ENCODE peak calls at places on chromosomes 5 and 9, in four cellular contexts. B is NCI-H774, G is A549, H is mammary epithelial cell. S is an unnamed sample.

GRCh38 chr9:124284940-124285441 is 27.2 kb downstream of the NEK6 start:
- DNase-seq in H (no peak), B (no peak), G (no peak), S (peak)

GRCh38 chr5:175467983-175468698 is 10.2 kb upstream of the SFXN1 start:
- DNase-seq in B (no peak), G (no peak), H (no peak), S (no peak)

GRCh38 chr9:115466784-115467183 is 348.8 kb upstream of the TNC start:
- DNase-seq in H (no peak), B (no peak), G (no peak), S (no peak)

GRCh38 chr5:35212006-35212982 is 18.0 kb downstream of the PRLR start:
- DNase-seq in H (no peak), B (no peak), G (no peak), S (no peak)

GRCh38 chr5:150559088-150559487 is 51.2 kb downstream of the NDST1 start:
- DNase-seq in G (no peak), H (no peak), B (no peak), S (no peak)

GRCh38 chr5:76074487-76074886 is 8.7 kb upstream of the SV2C start:
- DNase-seq in H (no peak), G (no peak), B (no peak), S (no peak)

GRCh38 chr5:1003296-1003937 is 5.2 kb upstream of the NKD2 start:
- DNase-seq in G (no peak), B (no peak), H (peak), S (peak)

GRCh38 chr5:132176987-132177386 is 50.7 kb downstream of the P4HA2 start:
- DNase-seq in H (no peak), B (no peak), G (no peak), S (no peak)

GRCh38 chr5:68027519-68027918 is 188.0 kb upstream of the PIK3R1 start:
- DNase-seq in B (no peak), H (no peak), G (no peak), S (no peak)